ENCODE peak calls at places on chromosome 21, in five cellular contexts. One of them, this sample, is unnamed.

GRCh38 chr21:33401617-33401967 is 1.6 kb upstream of the IFNGR2 start:
- DNase-seq in LoVo: no peak
- DNase-seq in GM23248: peak; percentile 80
- DNase-seq in aorta: peak; percentile 50
- DNase-seq in NCI-H187 treated with DMSO at 0.1 percent for 48 hours: no peak
- DNase-seq in this sample: peak; percentile 33

GRCh38 chr21:41759214-41759840 is 7.5 kb downstream of the RIPK4 start:
- DNase-seq in NCI-H187 treated with DMSO at 0.1 percent for 48 hours: no peak
- DNase-seq in GM23248: peak; percentile 15
- DNase-seq in aorta: peak; percentile 36
- DNase-seq in LoVo: no peak
- DNase-seq in this sample: no peak

GRCh38 chr21:35102488-35103407 is 53.6 kb upstream of the RUNX1 start:
- DNase-seq in aorta: peak; percentile 81
- DNase-seq in NCI-H187 treated with DMSO at 0.1 percent for 48 hours: no peak
- DNase-seq in LoVo: no peak
- DNase-seq in GM23248: no peak
- DNase-seq in this sample: no peak

GRCh38 chr21:38741976-38742309 is 63.8 kb upstream of the ETS2 start:
- DNase-seq in LoVo: no peak
- DNase-seq in GM23248: no peak
- DNase-seq in aorta: no peak
- DNase-seq in NCI-H187 treated with DMSO at 0.1 percent for 48 hours: no peak
- DNase-seq in this sample: no peak

GRCh38 chr21:16145479-16145878 is 415.7 kb downstream of the USP25 start:
- DNase-seq in NCI-H187 treated with DMSO at 0.1 percent for 48 hours: no peak
- DNase-seq in GM23248: no peak
- DNase-seq in aorta: no peak
- DNase-seq in LoVo: no peak
- DNase-seq in this sample: no peak

GRCh38 chr21:43697758-43698643 is 20.9 kb upstream of the PDXK start:
- DNase-seq in GM23248: peak; percentile 46
- DNase-seq in NCI-H187 treated with DMSO at 0.1 percent for 48 hours: no peak
- DNase-seq in LoVo: no peak
- DNase-seq in aorta: no peak
- DNase-seq in this sample: no peak

GRCh38 chr21:40706806-40707205 is 140.2 kb downstream of the DSCAM start:
- DNase-seq in LoVo: no peak
- DNase-seq in GM23248: no peak
- DNase-seq in NCI-H187 treated with DMSO at 0.1 percent for 48 hours: no peak
- DNase-seq in aorta: no peak
- DNase-seq in this sample: no peak

GRCh38 chr21:30349572-30349971 is 1.2 kb upstream of the KRTAP23-1 start:
- DNase-seq in GM23248: no peak
- DNase-seq in LoVo: no peak
- DNase-seq in NCI-H187 treated with DMSO at 0.1 percent for 48 hours: no peak
- DNase-seq in aorta: no peak
- DNase-seq in this sample: no peak

GRCh38 chr21:46110499-46111192 is 12.7 kb downstream of the COL6A2 start:
- DNase-seq in GM23248: peak; percentile 62
- DNase-seq in aorta: peak; percentile 72
- DNase-seq in NCI-H187 treated with DMSO at 0.1 percent for 48 hours: no peak
- DNase-seq in LoVo: no peak
- DNase-seq in this sample: peak; percentile 48

This sample was measured in GM03348.